ENCODE peak calls at places on chromosomes 6 and 20, in ten cellular contexts. V, C, P, S, B, T, E, L, W and Y are unnamed samples.
A peak's percentile ranks its signal among the peaks of the same experiment; 100 is the strongest.

GRCh38 chr20:15867899-15868298 is 705.3 kb downstream of the KIF16B start:
- DNase-seq in V (no peak), C (no peak), P (no peak), S (no peak), B (no peak), T (no peak), E (no peak), L (no peak), W (no peak), Y (no peak)

GRCh38 chr20:59525500-59526241 is 78.7 kb upstream of the PHACTR3 start:
- DNase-seq in V (no peak), C (peak; percentile 87), P (no peak), S (peak; percentile 32), B (peak; percentile 29), T (peak; percentile 53), E (peak; percentile 37), L (peak; percentile 64), W (peak; percentile 59), Y (no peak)

GRCh38 chr6:38182426-38182825 is 362.9 kb downstream of the ZFAND3 start:
- DNase-seq in V (no peak), C (no peak), P (no peak), S (no peak), B (no peak), T (no peak), E (no peak), L (no peak), W (no peak), Y (no peak)

GRCh38 chr6:135221505-135221904 is 40.4 kb downstream of the MYB start:
- DNase-seq in V (no peak), C (no peak), P (no peak), S (no peak), B (no peak), T (no peak), E (no peak), L (no peak), W (no peak), Y (no peak)

GRCh38 chr6:155701342-155701741 is 245.7 kb upstream of the NOX3 start:
- DNase-seq in V (no peak), C (no peak), P (no peak), S (no peak), B (no peak), T (no peak), E (no peak), L (no peak), W (no peak), Y (no peak)

GRCh38 chr20:35368616-35369423 is 43.0 kb downstream of the UQCC1 start:
- DNase-seq in V (no peak), C (no peak), P (no peak), S (peak; percentile 34), B (no peak), T (peak; percentile 34), E (no peak), L (no peak), W (peak; percentile 23), Y (no peak)

GRCh38 chr20:23147964-23148720 is 62.0 kb upstream of the CD93 start:
- DNase-seq in V (no peak), C (no peak), P (peak; percentile 87), S (peak; percentile 88), B (peak; percentile 80), T (peak; percentile 56), E (peak; percentile 95), L (no peak), W (no peak), Y (no peak)

GRCh38 chr6:166729658-166730057 is 102.6 kb upstream of the RPS6KA2 start:
- DNase-seq in V (no peak), C (no peak), P (no peak), S (no peak), B (no peak), T (no peak), E (no peak), L (no peak), W (no peak), Y (no peak)

GRCh38 chr20:9912858-9913434 is 74.1 kb upstream of the PAK5 start:
- DNase-seq in V (no peak), C (peak; percentile 53), P (no peak), S (peak; percentile 40), B (peak; percentile 40), T (peak; percentile 55), E (peak; percentile 51), L (peak; percentile 28), W (peak; percentile 14), Y (no peak)

GRCh38 chr6:42359021-42359420 is 92.7 kb downstream of the TRERF1 start:
- DNase-seq in V (no peak), C (no peak), P (no peak), S (no peak), B (no peak), T (no peak), E (no peak), L (no peak), W (no peak), Y (no peak)

GRCh38 chr20:63056236-63057132 is 49.7 kb upstream of the BHLHE23 start:
- DNase-seq in V (peak; percentile 12), C (peak; percentile 92), P (peak; percentile 60), S (peak; percentile 29), B (no peak), T (no peak), E (no peak), L (peak; percentile 84), W (peak; percentile 11), Y (peak; percentile 46)

GRCh38 chr6:17454316-17455005 is 61.1 kb downstream of the CAP2 start:
- DNase-seq in V (no peak), C (no peak), P (no peak), S (peak; percentile 91), B (no peak), T (peak; percentile 44), E (peak; percentile 23), L (no peak), W (no peak), Y (no peak)

GRCh38 chr20:48733296-48733790 is 94.5 kb downstream of the PREX1 start:
- DNase-seq in V (no peak), C (no peak), P (no peak), S (no peak), B (no peak), T (no peak), E (no peak), L (no peak), W (no peak), Y (no peak)

GRCh38 chr20:9838378-9839295 is at the start of gene PAK5:
- DNase-seq in V (no peak), C (peak; percentile 81), P (no peak), S (peak; percentile 0), B (peak; percentile 1), T (peak; percentile 10), E (peak; percentile 7), L (no peak), W (no peak), Y (peak; percentile 83)

GRCh38 chr6:72622094-72622540 is 253 bp downstream of the KCNQ5 start:
- DNase-seq in V (peak; percentile 34), C (peak; percentile 46), P (peak; percentile 55), S (peak; percentile 48), B (no peak), T (peak; percentile 49), E (no peak), L (peak; percentile 65), W (peak; percentile 17), Y (peak; percentile 90)
- TF ChIP-seq CTCF in V (peak; percentile 15), C (peak; percentile 50), P (peak; percentile 15), S (peak; percentile 10), B (no peak), T (no peak), E (no peak), L (peak; percentile 31), W (peak; percentile 10), Y (peak; percentile 67)

GRCh38 chr6:156943167-156943566 is 166.0 kb downstream of the ARID1B start:
- DNase-seq in V (no peak), C (no peak), P (no peak), S (peak; percentile 52), B (no peak), T (no peak), E (peak; percentile 44), L (no peak), W (no peak), Y (no peak)
- TF ChIP-seq CTCF in V (no peak), C (no peak), P (no peak), S (peak; percentile 17), B (no peak), T (no peak), E (no peak), L (no peak), W (peak; percentile 9), Y (peak; percentile 60)

GRCh38 chr6:54266400-54266923 is 41.8 kb upstream of the TINAG start:
- DNase-seq in V (no peak), C (no peak), P (no peak), S (no peak), B (no peak), T (no peak), E (no peak), L (no peak), W (no peak), Y (no peak)
- TF ChIP-seq CTCF in V (no peak), C (no peak), P (no peak), S (no peak), B (no peak), T (no peak), E (no peak), L (no peak), W (no peak), Y (no peak)

DNA sequence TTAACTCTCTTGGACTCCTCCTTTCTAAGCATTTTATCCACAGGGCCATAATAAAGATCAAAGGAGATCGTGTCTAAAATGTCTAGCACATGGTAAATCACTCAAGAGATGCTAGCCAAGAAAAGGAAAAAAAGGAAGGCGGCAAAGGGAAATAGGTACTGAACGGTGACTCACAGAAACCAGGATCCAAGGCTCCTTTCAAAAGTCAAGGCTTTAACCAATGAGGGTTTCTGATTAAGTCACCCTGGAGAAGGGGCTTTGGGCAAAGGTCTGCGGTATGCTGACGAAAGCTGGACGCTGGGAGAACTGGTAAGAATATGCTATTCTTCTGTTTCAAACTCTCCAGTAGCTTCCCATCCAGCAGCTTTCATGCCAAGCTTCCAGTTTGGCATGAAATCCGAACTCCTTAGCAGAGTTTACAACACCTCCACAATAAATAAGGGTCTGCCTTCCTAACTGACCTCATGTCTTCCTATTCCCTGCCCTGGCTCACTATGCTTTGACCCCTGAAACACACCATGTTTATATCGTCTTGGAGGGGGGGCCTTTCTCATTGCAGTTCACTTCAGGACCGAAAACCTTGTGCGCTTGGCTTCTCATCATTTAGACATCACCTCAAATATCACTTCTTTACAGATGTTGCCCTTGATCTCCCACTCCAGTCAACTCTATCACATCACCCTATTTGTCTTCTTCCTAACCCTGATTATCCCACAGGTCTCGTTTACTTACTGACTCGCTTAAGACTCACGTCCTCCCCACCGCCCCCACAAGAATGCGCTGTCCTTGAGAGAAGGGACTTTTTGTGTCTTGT is 908 bp downstream of the TOMM34 start:
- DNase-seq in V (no peak), C (no peak), P (no peak), S (peak; percentile 58), B (no peak), T (peak; percentile 51), E (peak; percentile 83), L (peak; percentile 48), W (no peak), Y (no peak)
- TF ChIP-seq CTCF in V (peak; percentile 30), C (no peak), P (no peak), S (peak; percentile 35), B (no peak), T (peak; percentile 12), E (no peak), L (peak; percentile 3), W (no peak), Y (peak; percentile 46)

GRCh38 chr6:97501875-97502274 is 218.9 kb upstream of the MMS22L start:
- DNase-seq in V (no peak), C (no peak), P (no peak), S (no peak), B (no peak), T (no peak), E (no peak), L (no peak), W (no peak), Y (no peak)
- TF ChIP-seq CTCF in V (no peak), C (no peak), P (no peak), S (no peak), B (peak; percentile 17), T (no peak), E (no peak), L (no peak), W (peak; percentile 19), Y (peak; percentile 55)

GRCh38 chr6:14547284-14548001 is 429.9 kb downstream of the CD83 start:
- DNase-seq in V (no peak), C (no peak), P (no peak), S (no peak), B (no peak), T (no peak), E (no peak), L (no peak), W (no peak), Y (no peak)
- TF ChIP-seq CTCF in V (no peak), C (no peak), P (no peak), S (no peak), B (no peak), T (no peak), E (no peak), L (no peak), W (no peak), Y (no peak)